ENCODE peak calls at places on chromosomes 5 and 9, in four cellular contexts. L is thyroid gland, B is esophagus squamous epithelium, T is testis. F is an unnamed sample. For H3K9me3, the result is how much of the 10 kb centered on the place peaks cover.

GRCh38 chr9:120713257-120714087 is 798 bp downstream of the MEGF9 start:
- DNase-seq in L (peak), T (no peak), B (no peak), F (peak)

GRCh38 chr5:136011427-136012001 is 17.3 kb upstream of the TGFBI start:
- DNase-seq in T (no peak), B (no peak), L (no peak), F (no peak)

GRCh38 chr9:92292338-92293074 is 991 bp downstream of the IARS1 start:
- DNase-seq in L (peak), B (no peak), T (no peak), F (no peak)

GRCh38 chr5:149628221-149628620 is 46.9 kb downstream of the ARHGEF37 start:
- DNase-seq in B (no peak), T (no peak), L (no peak), F (no peak)

GRCh38 chr5:92505145-92505544 is 1075.9 kb downstream of the NR2F1-AS1 start:
- DNase-seq in B (no peak), T (no peak), L (no peak), F (no peak)

GRCh38 chr5:134174841-134175839 is 1.6 kb downstream of the SKP1 start:
- DNase-seq in L (no peak), T (no peak), B (no peak), F (no peak)

GRCh38 chr9:111831371-111832108 is 36.8 kb upstream of the SHOC1 start:
- DNase-seq in L (no peak), T (no peak), B (no peak), F (no peak)

GRCh38 chr9:71683598-71684235 is 84.6 kb downstream of the CEMIP2 start:
- DNase-seq in B (no peak), L (no peak), T (peak), F (no peak)

GRCh38 chr5:150642991-150643710 is 2.7 kb downstream of the SYNPO start:
- DNase-seq in B (no peak), T (no peak), L (peak), F (no peak)

GRCh38 chr5:61783481-61783880 is 451.4 kb downstream of the ZSWIM6 start:
- DNase-seq in B (no peak), L (peak), T (no peak), F (no peak)

GRCh38 chr9:21287280-21287679 is 17.8 kb downstream of the IFNA5 start:
- DNase-seq in B (no peak), T (no peak), L (no peak), F (no peak)

GRCh38 chr9:89878687-89879086 is 273.9 kb downstream of the GADD45G start:
- DNase-seq in B (no peak), L (peak), T (peak), F (peak)

GRCh38 chr9:11038956-11039355 is 426.2 kb upstream of the PTPRD start:
- DNase-seq in B (no peak), T (no peak), L (no peak), F (no peak)

GRCh38 chr5:30413540-30413939 is 779.9 kb upstream of the CDH6 start:
- DNase-seq in B (no peak), T (no peak), L (no peak), F (no peak)

GRCh38 chr5:116727248-116727647 is 152.6 kb upstream of the SEMA6A start:
- DNase-seq in L (no peak), T (no peak), B (no peak), F (no peak)

GRCh38 chr9:110671849-110672248 is 3.3 kb downstream of the MUSK start:
- DNase-seq in T (no peak), L (no peak), B (no peak), F (no peak)

GRCh38 chr9:25513509-25514033 is 164.7 kb downstream of the TUSC1 start:
- DNase-seq in T (no peak), L (no peak), B (no peak), F (no peak)

GRCh38 chr5:141508808-141509611 is 20.1 kb downstream of the PCDHGC5 start:
- DNase-seq in L (peak), B (no peak), T (no peak), F (no peak)

GRCh38 chr5:78550891-78551290 is 97.7 kb downstream of the LHFPL2 start:
- DNase-seq in T (no peak), B (no peak), L (no peak), F (no peak)

GRCh38 chr5:122864400-122864799 is 19.0 kb downstream of the SNX24 start:
- DNase-seq in T (no peak), B (no peak), L (no peak), F (no peak)

GRCh38 chr9:105557804-105558610 is at the start of gene FKTN:
- DNase-seq in T (peak), L (peak), B (peak), F (peak)

GRCh38 chr9:10678790-10679189 is 66.0 kb upstream of the PTPRD start:
- DNase-seq in L (no peak), B (no peak), T (no peak), F (no peak)

GRCh38 chr5:157778121-157778805 is 34.8 kb downstream of the LSM11 start:
- DNase-seq in B (no peak), T (no peak), L (no peak), F (no peak)

GRCh38 chr9:81074261-81074660 is 615.1 kb downstream of the TLE1 start:
- DNase-seq in L (no peak), B (no peak), T (no peak), F (no peak)

GRCh38 chr5:62732677-62733121 is 154.1 kb downstream of the LRRC70 start:
- DNase-seq in L (no peak), B (no peak), T (peak), F (no peak)

GRCh38 chr9:126860757-126861466 is 473 bp downstream of the ZBTB34 start:
- DNase-seq in B (no peak), L (peak), T (peak), F (peak)

GRCh38 chr5:55636711-55637110 is 75.4 kb downstream of the SLC38A9 start:
- DNase-seq in T (no peak), L (no peak), B (no peak), F (peak)

GRCh38 chr9:116626762-116627161 is 60.3 kb upstream of the TRIM32 start:
- DNase-seq in T (no peak), L (no peak), B (no peak), F (no peak)

GRCh38 chr9:124266139-124266825 is 8.5 kb downstream of the NEK6 start:
- DNase-seq in B (no peak), L (no peak), T (no peak), F (no peak)

GRCh38 chr5:154648229-154648628 is 106.9 kb upstream of the LARP1 start:
- DNase-seq in T (no peak), L (no peak), B (no peak), F (no peak)

GRCh38 chr9:123784513-123784912 is 145.4 kb downstream of the DENND1A start:
- DNase-seq in B (no peak), L (no peak), T (no peak), F (no peak)

GRCh38 chr5:45399041-45399440 is 297.1 kb downstream of the HCN1 start:
- DNase-seq in T (no peak), L (no peak), B (no peak), F (no peak)

GRCh38 chr9:81377921-81378320 is 311.4 kb downstream of the TLE1 start:
- DNase-seq in B (no peak), L (no peak), T (no peak), F (no peak)

GRCh38 chr5:25688156-25688555 is 1043.4 kb upstream of the CDH10 start:
- DNase-seq in T (no peak), B (no peak), L (no peak), F (no peak)

GRCh38 chr9:133147412-133148271 is 16.1 kb downstream of the GBGT1 start:
- DNase-seq in L (peak), B (no peak), T (peak), F (peak)

GRCh38 chr9:69168709-69169217 is 5.3 kb upstream of the TJP2 start:
- DNase-seq in T (no peak), B (no peak), L (peak), F (no peak)

GRCh38 chr9:135326633-135327152 is 152.9 kb upstream of the PPP1R26 start:
- DNase-seq in L (no peak), B (no peak), T (no peak), F (no peak)

GRCh38 chr5:32363030-32363429 is 50.3 kb upstream of the MTMR12 start:
- DNase-seq in L (no peak), T (no peak), B (no peak), F (no peak)

GRCh38 chr5:19891658-19892057 is 96.3 kb downstream of the CDH18 start:
- DNase-seq in T (no peak), B (no peak), L (no peak), F (no peak)

GRCh38 chr5:179697993-179698934 is 503 bp upstream of the CANX start:
- DNase-seq in L (peak), T (peak), B (peak), F (peak)
- TF ChIP-seq POLR2A in L (peak), T (no peak), B (peak), F (peak)

GRCh38 chr9:18857769-18858168 is 175.2 kb downstream of the SAXO1 start:
- DNase-seq in L (no peak), B (no peak), T (no peak), F (no peak)

GRCh38 chr9:18863821-18864220 is 169.2 kb downstream of the SAXO1 start:
- DNase-seq in B (no peak), L (no peak), T (no peak), F (no peak)

GRCh38 chr9:18865542-18865941 is 167.5 kb downstream of the SAXO1 start:
- DNase-seq in B (no peak), L (no peak), T (no peak), F (no peak)

GRCh38 chr9:18864516-18864915 is 168.5 kb downstream of the SAXO1 start:
- DNase-seq in L (no peak), B (no peak), T (no peak), F (no peak)

GRCh38 chr9:18861599-18862546 is 171.1 kb downstream of the SAXO1 start:
- DNase-seq in B (no peak), T (peak), L (peak), F (peak)
- TF ChIP-seq CTCF in B (no peak), T (no peak), L (no peak), F (no peak)

DNA sequence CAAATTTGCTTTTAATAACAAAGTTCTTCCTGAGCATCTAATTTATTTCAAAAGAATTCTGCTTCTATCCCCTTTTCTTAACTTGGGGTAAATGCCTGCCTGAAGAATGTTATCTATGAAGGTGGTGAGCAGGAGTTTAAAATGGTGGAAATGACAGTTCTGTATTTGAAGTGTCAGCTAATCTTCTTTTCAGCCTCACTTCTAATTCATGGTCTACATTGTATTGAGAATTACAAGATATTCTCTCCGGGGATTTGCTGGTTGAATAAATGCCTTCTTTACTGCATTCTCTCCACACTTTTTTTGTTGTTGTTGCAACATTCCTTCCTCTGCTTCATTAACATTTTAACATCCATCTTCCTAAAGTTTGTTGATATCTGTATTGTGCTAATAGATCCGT is 143.1 kb upstream of the GRIN3A start:
- DNase-seq in B (no peak), T (no peak), L (no peak), F (no peak)
- H3K9me3 ChIP-seq in B (under half), T (under half), L (under half), F (under half)

DNA sequence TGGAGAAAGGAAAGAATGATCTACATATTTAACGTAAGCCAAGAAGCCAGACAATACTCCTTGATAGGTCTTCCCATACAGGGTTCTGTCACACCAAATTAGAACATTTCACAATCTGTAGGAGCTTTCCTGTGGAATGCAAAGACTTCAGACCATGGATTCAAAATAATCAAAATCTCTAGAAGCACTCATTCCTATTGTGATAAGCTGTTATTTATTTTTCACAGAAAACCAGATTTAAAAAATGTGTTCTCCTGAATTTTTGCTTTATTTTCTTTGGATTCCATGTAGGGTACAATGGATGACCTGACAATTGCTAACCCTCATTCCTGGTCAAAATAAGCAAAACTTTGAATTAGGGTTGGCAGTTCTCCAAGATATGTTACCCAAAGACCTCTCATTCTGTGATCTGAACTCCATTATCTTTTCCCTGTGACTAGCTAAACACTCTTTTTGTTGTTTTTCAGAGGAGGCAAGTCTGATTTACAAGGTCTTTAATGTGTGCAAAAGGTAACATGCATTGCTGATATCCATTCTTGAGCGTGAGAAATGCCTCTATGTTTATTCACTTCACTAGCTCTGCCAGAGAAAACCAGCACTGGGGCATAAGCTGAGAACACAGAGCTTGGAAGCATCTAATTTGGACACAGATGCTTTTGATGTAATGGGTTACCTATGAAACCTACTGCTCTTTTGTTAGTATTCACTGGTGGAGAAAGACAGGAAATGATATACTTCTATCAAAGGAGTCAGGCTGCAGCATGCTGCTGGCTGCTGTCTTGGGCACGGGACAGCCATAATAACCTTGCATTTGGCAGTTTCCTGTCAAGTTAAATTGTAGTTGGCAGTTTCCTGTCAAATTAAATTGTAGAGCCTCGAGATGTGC is 31.4 kb downstream of the ACTBL2 start:
- DNase-seq in T (no peak), B (no peak), L (no peak), F (no peak)
- TF ChIP-seq POLR2A in T (no peak), B (no peak), L (no peak), F (no peak)